ENCODE peak calls at places on chromosomes 5 and 9, in six cellular contexts. One of them, this sample, is unnamed.

GRCh38 chr9:12798066-12798770 is 23.4 kb downstream of the LURAP1L start:
- DNase-seq in heart left ventricle: no peak
- DNase-seq in A549: no peak
- DNase-seq in transverse colon: no peak
- DNase-seq in fibroblast of the aortic adventitia: no peak
- DNase-seq in spleen: no peak
- DNase-seq in this sample: no peak

GRCh38 chr5:84816746-84817547 is 432.3 kb upstream of the EDIL3 start:
- DNase-seq in transverse colon: no peak
- DNase-seq in spleen: no peak
- DNase-seq in A549: no peak
- DNase-seq in heart left ventricle: no peak
- DNase-seq in fibroblast of the aortic adventitia: peak
- DNase-seq in this sample: peak

GRCh38 chr5:176823076-176823481 is 12.7 kb downstream of the UNC5A start:
- DNase-seq in fibroblast of the aortic adventitia: no peak
- DNase-seq in heart left ventricle: no peak
- DNase-seq in transverse colon: no peak
- DNase-seq in spleen: no peak
- DNase-seq in A549: no peak
- DNase-seq in this sample: no peak

GRCh38 chr9:69181908-69182353 is 7.9 kb downstream of the TJP2 start:
- DNase-seq in fibroblast of the aortic adventitia: peak
- DNase-seq in heart left ventricle: peak
- DNase-seq in A549: no peak
- DNase-seq in spleen: no peak
- DNase-seq in transverse colon: no peak
- DNase-seq in this sample: no peak

GRCh38 chr5:14250094-14250777 is 107.1 kb downstream of the TRIO start:
- DNase-seq in transverse colon: peak
- DNase-seq in spleen: no peak
- DNase-seq in A549: peak
- DNase-seq in heart left ventricle: peak
- DNase-seq in fibroblast of the aortic adventitia: peak
- DNase-seq in this sample: peak

GRCh38 chr9:92632641-92633040 is 37.3 kb downstream of the IPPK start:
- DNase-seq in heart left ventricle: no peak
- DNase-seq in spleen: peak
- DNase-seq in fibroblast of the aortic adventitia: no peak
- DNase-seq in transverse colon: no peak
- DNase-seq in A549: no peak
- DNase-seq in this sample: no peak

GRCh38 chr9:87792831-87793288 is 66.9 kb downstream of the CTSL start:
- DNase-seq in A549: peak
- DNase-seq in transverse colon: peak
- DNase-seq in spleen: no peak
- DNase-seq in heart left ventricle: peak
- DNase-seq in fibroblast of the aortic adventitia: peak
- DNase-seq in this sample: peak

GRCh38 chr9:16417749-16418148 is 452.7 kb downstream of the BNC2 start:
- DNase-seq in fibroblast of the aortic adventitia: peak
- DNase-seq in heart left ventricle: no peak
- DNase-seq in transverse colon: no peak
- DNase-seq in A549: no peak
- DNase-seq in spleen: no peak
- DNase-seq in this sample: peak

GRCh38 chr9:114385412-114386181 is 2.2 kb downstream of the AKNA start:
- DNase-seq in spleen: peak
- DNase-seq in heart left ventricle: peak
- DNase-seq in A549: peak
- DNase-seq in fibroblast of the aortic adventitia: peak
- DNase-seq in transverse colon: peak
- DNase-seq in this sample: peak

GRCh38 chr5:135119497-135119896 is 85.5 kb upstream of the PITX1 start:
- DNase-seq in heart left ventricle: no peak
- DNase-seq in transverse colon: no peak
- DNase-seq in fibroblast of the aortic adventitia: no peak
- DNase-seq in spleen: peak
- DNase-seq in A549: no peak
- DNase-seq in this sample: no peak

GRCh38 chr9:131738838-131739191 is 1.1 kb downstream of the RAPGEF1 start:
- DNase-seq in fibroblast of the aortic adventitia: no peak
- DNase-seq in heart left ventricle: no peak
- DNase-seq in A549: no peak
- DNase-seq in spleen: no peak
- DNase-seq in transverse colon: peak
- DNase-seq in this sample: no peak

GRCh38 chr9:370081-370480 is 155.4 kb downstream of the DOCK8 start:
- DNase-seq in A549: no peak
- DNase-seq in transverse colon: no peak
- DNase-seq in heart left ventricle: no peak
- DNase-seq in spleen: no peak
- DNase-seq in fibroblast of the aortic adventitia: no peak
- DNase-seq in this sample: no peak

GRCh38 chr5:32490972-32491557 is 46.5 kb upstream of the ZFR start:
- DNase-seq in transverse colon: no peak
- DNase-seq in fibroblast of the aortic adventitia: peak
- DNase-seq in heart left ventricle: no peak
- DNase-seq in A549: no peak
- DNase-seq in spleen: no peak
- DNase-seq in this sample: no peak

GRCh38 chr9:35105571-35106342 is 2.8 kb upstream of the STOML2 start:
- DNase-seq in fibroblast of the aortic adventitia: no peak
- DNase-seq in heart left ventricle: no peak
- DNase-seq in transverse colon: no peak
- DNase-seq in A549: no peak
- DNase-seq in spleen: no peak
- DNase-seq in this sample: no peak

GRCh38 chr9:72262063-72262462 is 102.9 kb downstream of the ZFAND5 start:
- DNase-seq in spleen: no peak
- DNase-seq in fibroblast of the aortic adventitia: no peak
- DNase-seq in A549: no peak
- DNase-seq in heart left ventricle: no peak
- DNase-seq in transverse colon: no peak
- DNase-seq in this sample: no peak

GRCh38 chr5:91032125-91032524 is 351.0 kb downstream of the ARRDC3 start:
- DNase-seq in heart left ventricle: no peak
- DNase-seq in fibroblast of the aortic adventitia: no peak
- DNase-seq in transverse colon: no peak
- DNase-seq in spleen: no peak
- DNase-seq in A549: no peak
- DNase-seq in this sample: no peak

GRCh38 chr9:99511723-99512122 is 289.6 kb downstream of the SEC61B start:
- DNase-seq in transverse colon: no peak
- DNase-seq in spleen: no peak
- DNase-seq in A549: no peak
- DNase-seq in heart left ventricle: no peak
- DNase-seq in fibroblast of the aortic adventitia: no peak
- DNase-seq in this sample: no peak

GRCh38 chr9:93193373-93193725 is 9.4 kb downstream of the WNK2 start:
- DNase-seq in spleen: peak
- DNase-seq in heart left ventricle: no peak
- DNase-seq in A549: no peak
- DNase-seq in transverse colon: peak
- DNase-seq in fibroblast of the aortic adventitia: no peak
- DNase-seq in this sample: no peak

GRCh38 chr5:117667105-117667504 is 1092.5 kb upstream of the SEMA6A start:
- DNase-seq in heart left ventricle: no peak
- DNase-seq in spleen: no peak
- DNase-seq in A549: no peak
- DNase-seq in fibroblast of the aortic adventitia: no peak
- DNase-seq in transverse colon: no peak
- DNase-seq in this sample: no peak

GRCh38 chr5:79842006-79842881 is 148.8 kb downstream of the MTX3 start:
- DNase-seq in spleen: no peak
- DNase-seq in fibroblast of the aortic adventitia: no peak
- DNase-seq in A549: no peak
- DNase-seq in heart left ventricle: no peak
- DNase-seq in transverse colon: no peak
- DNase-seq in this sample: no peak

GRCh38 chr5:35012365-35012764 is 35.4 kb downstream of the AGXT2 start:
- DNase-seq in fibroblast of the aortic adventitia: no peak
- DNase-seq in transverse colon: no peak
- DNase-seq in A549: no peak
- DNase-seq in spleen: no peak
- DNase-seq in heart left ventricle: no peak
- DNase-seq in this sample: no peak

GRCh38 chr5:177472460-177473441 is 683 bp downstream of the DBN1 start:
- DNase-seq in heart left ventricle: peak
- DNase-seq in transverse colon: peak
- DNase-seq in A549: no peak
- DNase-seq in spleen: peak
- DNase-seq in fibroblast of the aortic adventitia: no peak
- DNase-seq in this sample: no peak

GRCh38 chr9:34318163-34318790 is 10.8 kb downstream of the KIF24 start:
- DNase-seq in transverse colon: no peak
- DNase-seq in heart left ventricle: no peak
- DNase-seq in spleen: no peak
- DNase-seq in fibroblast of the aortic adventitia: no peak
- DNase-seq in A549: no peak
- DNase-seq in this sample: no peak

GRCh38 chr5:39014544-39014943 is 59.7 kb downstream of the RICTOR start:
- DNase-seq in spleen: no peak
- DNase-seq in heart left ventricle: peak
- DNase-seq in fibroblast of the aortic adventitia: peak
- DNase-seq in A549: peak
- DNase-seq in transverse colon: no peak
- DNase-seq in this sample: peak

GRCh38 chr9:3014164-3014563 is 170.3 kb upstream of the PUM3 start:
- DNase-seq in heart left ventricle: no peak
- DNase-seq in A549: no peak
- DNase-seq in fibroblast of the aortic adventitia: no peak
- DNase-seq in spleen: no peak
- DNase-seq in transverse colon: no peak
- DNase-seq in this sample: no peak

GRCh38 chr5:128196791-128197190 is 113.2 kb downstream of the SLC12A2 start:
- DNase-seq in transverse colon: no peak
- DNase-seq in fibroblast of the aortic adventitia: peak
- DNase-seq in A549: no peak
- DNase-seq in heart left ventricle: no peak
- DNase-seq in spleen: no peak
- DNase-seq in this sample: peak

GRCh38 chr5:5342784-5343183 is 79.7 kb upstream of the ICE1 start:
- DNase-seq in heart left ventricle: no peak
- DNase-seq in spleen: no peak
- DNase-seq in A549: peak
- DNase-seq in fibroblast of the aortic adventitia: peak
- DNase-seq in transverse colon: no peak
- DNase-seq in this sample: peak

GRCh38 chr5:36894950-36895349 is 18.4 kb downstream of the NIPBL start:
- DNase-seq in fibroblast of the aortic adventitia: no peak
- DNase-seq in transverse colon: no peak
- DNase-seq in spleen: no peak
- DNase-seq in A549: no peak
- DNase-seq in heart left ventricle: no peak
- DNase-seq in this sample: no peak

GRCh38 chr9:6538666-6539071 is 106.9 kb downstream of the GLDC start:
- DNase-seq in heart left ventricle: no peak
- DNase-seq in A549: no peak
- DNase-seq in transverse colon: no peak
- DNase-seq in fibroblast of the aortic adventitia: peak
- DNase-seq in spleen: no peak
- DNase-seq in this sample: peak

GRCh38 chr5:95862636-95863382 is 40.3 kb upstream of the GLRX start:
- DNase-seq in transverse colon: no peak
- DNase-seq in spleen: no peak
- DNase-seq in heart left ventricle: no peak
- DNase-seq in A549: no peak
- DNase-seq in fibroblast of the aortic adventitia: no peak
- DNase-seq in this sample: peak

GRCh38 chr9:119197858-119198607 is 171.2 kb downstream of the BRINP1 start:
- DNase-seq in spleen: no peak
- DNase-seq in fibroblast of the aortic adventitia: no peak
- DNase-seq in heart left ventricle: no peak
- DNase-seq in A549: no peak
- DNase-seq in transverse colon: no peak
- DNase-seq in this sample: no peak

GRCh38 chr5:42648036-42648435 is 108.6 kb upstream of the CCDC152 start:
- DNase-seq in fibroblast of the aortic adventitia: no peak
- DNase-seq in A549: no peak
- DNase-seq in transverse colon: no peak
- DNase-seq in spleen: no peak
- DNase-seq in heart left ventricle: no peak
- DNase-seq in this sample: no peak
- TF ChIP-seq CTCF in fibroblast of the aortic adventitia: no peak
- TF ChIP-seq CTCF in A549: no peak
- TF ChIP-seq CTCF in transverse colon: no peak
- TF ChIP-seq CTCF in spleen: no peak
- TF ChIP-seq CTCF in heart left ventricle: no peak
- TF ChIP-seq CTCF in this sample: no peak

DNA sequence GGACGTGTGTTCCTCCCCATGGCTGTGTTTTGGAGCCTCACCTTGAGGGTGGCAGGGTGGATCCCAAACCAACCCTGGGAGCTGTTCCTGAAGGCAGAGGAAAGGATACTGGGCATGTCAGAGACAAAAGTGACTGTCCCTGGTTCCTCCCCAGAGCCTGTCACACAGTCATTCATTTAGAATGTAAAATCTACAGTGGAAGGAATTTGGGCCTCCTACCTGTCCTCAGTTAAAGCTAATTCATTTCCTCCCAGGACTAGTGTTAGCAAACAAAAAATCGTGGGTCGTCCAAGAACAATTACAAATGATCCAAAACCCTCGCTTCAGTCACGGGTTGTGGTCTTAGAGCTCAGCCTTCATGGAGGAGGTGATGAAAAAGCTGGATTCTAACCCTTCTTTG is 83.2 kb downstream of the NDFIP1 start:
- DNase-seq in fibroblast of the aortic adventitia: no peak
- DNase-seq in A549: no peak
- DNase-seq in heart left ventricle: no peak
- DNase-seq in spleen: no peak
- DNase-seq in transverse colon: no peak
- DNase-seq in this sample: no peak
- H3K4me3 ChIP-seq in fibroblast of the aortic adventitia: no peak
- H3K4me3 ChIP-seq in A549: no peak
- H3K4me3 ChIP-seq in heart left ventricle: no peak
- H3K4me3 ChIP-seq in spleen: no peak
- H3K4me3 ChIP-seq in transverse colon: no peak
- H3K4me3 ChIP-seq in this sample: no peak

DNA sequence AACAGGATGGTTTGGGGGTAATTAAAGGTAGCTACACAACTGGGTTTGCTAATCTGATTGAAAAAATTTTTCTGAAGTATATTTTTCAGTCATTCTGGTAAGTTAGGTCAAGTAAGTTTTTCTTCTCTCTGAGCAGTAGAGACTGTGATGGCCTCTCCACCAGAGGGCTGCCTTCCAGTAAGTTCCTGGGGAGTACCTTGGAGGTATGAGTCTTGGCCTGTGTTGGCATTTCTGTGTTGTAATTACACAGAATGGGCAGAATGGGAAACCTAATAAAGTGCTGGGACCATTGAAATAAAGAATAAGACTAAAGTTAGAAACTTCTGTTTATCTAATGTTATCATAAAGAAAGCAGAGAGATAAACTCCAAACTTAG is 430.8 kb downstream of the ARHGEF28 start:
- DNase-seq in spleen: no peak
- DNase-seq in fibroblast of the aortic adventitia: peak
- DNase-seq in transverse colon: peak
- DNase-seq in A549: peak
- DNase-seq in heart left ventricle: no peak
- DNase-seq in this sample: peak
- TF ChIP-seq CTCF in spleen: no peak
- TF ChIP-seq CTCF in fibroblast of the aortic adventitia: peak
- TF ChIP-seq CTCF in transverse colon: peak
- TF ChIP-seq CTCF in A549: peak
- TF ChIP-seq CTCF in heart left ventricle: peak
- TF ChIP-seq CTCF in this sample: peak

GRCh38 chr9:123090956-123091355 is 57.5 kb downstream of the GPR21 start:
- DNase-seq in fibroblast of the aortic adventitia: no peak
- DNase-seq in transverse colon: no peak
- DNase-seq in A549: no peak
- DNase-seq in spleen: no peak
- DNase-seq in heart left ventricle: no peak
- DNase-seq in this sample: no peak
- H3K4me3 ChIP-seq in fibroblast of the aortic adventitia: no peak
- H3K4me3 ChIP-seq in transverse colon: no peak
- H3K4me3 ChIP-seq in A549: no peak
- H3K4me3 ChIP-seq in spleen: no peak
- H3K4me3 ChIP-seq in heart left ventricle: no peak
- H3K4me3 ChIP-seq in this sample: no peak